ENCODE peak calls at places on chromosomes 5 and 9, in eight cellular contexts. L is hypothalamus; R is HTR-8/SVneo; M is mesenchymal stem cell; F is stimulated activated naive CD8-positive, alpha-beta T cell treated with anti-CD3 and anti-CD28 coated beads, Interleukin-15, amount 100 ng/mL, for 72 hours; U is fibroblast of gingiva; S is activated CD8-positive, alpha-beta memory T cell treated with anti-CD3 and anti-CD28 coated beads for 1 hour; C is endodermal cell. T is an unnamed sample.
A peak's percentile ranks its signal among the peaks of the same experiment; 100 is the strongest.

GRCh38 chr9:76729980-76730737 is 34.1 kb upstream of the PCA3 start:
- DNase-seq in M (no peak), L (no peak), U (no peak), R (no peak), F (no peak), S (no peak), C (no peak), T (no peak)

GRCh38 chr9:28135571-28135970 is 562.3 kb upstream of the C9orf72 start:
- DNase-seq in C (no peak), F (no peak), U (no peak), S (no peak), L (no peak), R (no peak), M (peak; percentile 20), T (no peak)

GRCh38 chr9:38010918-38011704 is 57.9 kb downstream of the SHB start:
- DNase-seq in F (no peak), M (no peak), L (no peak), C (no peak), R (no peak), U (no peak), S (no peak), T (no peak)

GRCh38 chr9:128285033-128285784 is 9.1 kb downstream of the SWI5 start:
- DNase-seq in R (no peak), F (no peak), S (no peak), M (no peak), L (no peak), C (no peak), U (no peak), T (no peak)

GRCh38 chr9:16275795-16276624 is 594.5 kb downstream of the BNC2 start:
- DNase-seq in U (peak; percentile 22), M (no peak), R (no peak), S (no peak), F (no peak), L (peak; percentile 9), C (peak; percentile 22), T (no peak)

GRCh38 chr9:131273791-131274673 is 2.3 kb downstream of the FAM78A start:
- DNase-seq in L (no peak), F (no peak), C (no peak), S (no peak), U (no peak), M (no peak), R (no peak), T (no peak)

GRCh38 chr5:149645236-149645635 is 63.9 kb downstream of the ARHGEF37 start:
- DNase-seq in L (no peak), C (peak; percentile 36), F (no peak), R (no peak), U (no peak), S (no peak), M (no peak), T (no peak)

GRCh38 chr5:90902681-90903386 is 344.2 kb downstream of the ADGRV1 start:
- DNase-seq in C (no peak), U (no peak), F (no peak), R (no peak), M (no peak), L (no peak), S (no peak), T (no peak)

GRCh38 chr9:76026796-76027195 is 136.3 kb downstream of the PCSK5 start:
- DNase-seq in L (no peak), U (no peak), C (no peak), M (no peak), R (no peak), F (no peak), S (no peak), T (no peak)

GRCh38 chr9:119298076-119298853 is 71.0 kb downstream of the BRINP1 start:
- DNase-seq in M (no peak), U (no peak), F (no peak), S (no peak), L (no peak), R (no peak), C (peak; percentile 76), T (no peak)

GRCh38 chr5:88646866-88647265 is 236.1 kb downstream of the MEF2C start:
- DNase-seq in C (no peak), S (no peak), L (no peak), R (no peak), F (no peak), U (no peak), M (no peak), T (no peak)

GRCh38 chr9:4118666-4119065 is 181.2 kb downstream of the GLIS3 start:
- DNase-seq in F (no peak), L (no peak), S (no peak), U (no peak), M (peak; percentile 56), C (no peak), R (no peak), T (no peak)

GRCh38 chr9:37839491-37840461 is 39.2 kb downstream of the DCAF10 start:
- DNase-seq in L (no peak), F (no peak), U (peak; percentile 12), S (no peak), R (no peak), C (no peak), M (no peak), T (no peak)

GRCh38 chr9:100088202-100088601 is 10.6 kb downstream of the ERP44 start:
- DNase-seq in C (no peak), L (no peak), U (no peak), M (no peak), F (no peak), R (no peak), S (no peak), T (no peak)

GRCh38 chr9:14207352-14207995 is 106.5 kb downstream of the NFIB start:
- DNase-seq in F (no peak), R (no peak), S (no peak), C (no peak), L (no peak), U (no peak), M (no peak), T (no peak)

GRCh38 chr9:137502008-137502913 is 43.1 kb upstream of the NSMF start:
- DNase-seq in C (peak; percentile 66), R (peak; percentile 69), S (no peak), F (no peak), L (no peak), M (no peak), U (no peak), T (no peak)

GRCh38 chr5:37494756-37495155 is 115.6 kb downstream of the WDR70 start:
- DNase-seq in L (no peak), R (no peak), U (peak; percentile 46), C (no peak), M (no peak), F (no peak), S (no peak), T (no peak)

GRCh38 chr5:150774145-150774544 is 4.4 kb upstream of the SMIM3 start:
- DNase-seq in F (no peak), M (peak; percentile 81), R (no peak), S (no peak), C (no peak), U (peak; percentile 63), L (no peak), T (no peak)

GRCh38 chr9:109286981-109287380 is 33.9 kb downstream of the EPB41L4B start:
- DNase-seq in S (no peak), F (no peak), U (peak; percentile 43), M (no peak), C (no peak), R (no peak), L (no peak), T (no peak)

GRCh38 chr5:58462623-58463230 is 2.8 kb upstream of the PLK2 start:
- DNase-seq in F (peak; percentile 29), C (no peak), L (peak; percentile 17), R (peak; percentile 37), U (peak; percentile 50), M (peak; percentile 79), S (no peak), T (no peak)

GRCh38 chr5:19322716-19323485 is 665.1 kb downstream of the CDH18 start:
- DNase-seq in L (no peak), C (peak; percentile 47), S (no peak), U (no peak), R (peak; percentile 74), M (peak; percentile 64), F (no peak), T (no peak)

GRCh38 chr9:136409557-136410455 is 608 bp downstream of the ENTR1 start:
- DNase-seq in S (no peak), U (peak; percentile 35), M (peak; percentile 65), L (peak; percentile 20), F (peak; percentile 45), C (peak; percentile 71), R (peak; percentile 41), T (no peak)

GRCh38 chr5:37838933-37839341 is 904 bp downstream of the GDNF start:
- DNase-seq in M (no peak), R (no peak), L (no peak), S (no peak), F (no peak), C (peak; percentile 72), U (no peak), T (no peak)

GRCh38 chr9:134983094-134983493 is 65.4 kb upstream of the FCN1 start:
- DNase-seq in S (no peak), L (no peak), F (no peak), C (peak; percentile 94), R (no peak), U (no peak), M (no peak), T (no peak)